ENCODE peak calls at places on chromosome 18, in seven cellular contexts. G, A, T, I, W, P and C are unnamed samples. For H3K9me3, the result is how much of the 10 kb centered on the place peaks cover.

GRCh38 chr18:61322265-61322873 is 10.9 kb upstream of the CDH20 start:
- DNase-seq in G (no peak), A (peak), T (peak), I (peak), W (peak), P (no peak), C (peak)

GRCh38 chr18:45464619-45465018 is 150.7 kb upstream of the SLC14A2 start:
- DNase-seq in G (no peak), A (no peak), T (no peak), I (no peak), W (no peak), P (no peak), C (peak)

GRCh38 chr18:824179-824578 is 12.1 kb upstream of the YES1 start:
- DNase-seq in G (no peak), A (no peak), T (no peak), I (no peak), W (no peak), P (no peak), C (no peak)

GRCh38 chr18:77478619-77479018 is 229.0 kb downstream of the GALR1 start:
- DNase-seq in G (no peak), A (no peak), T (no peak), I (no peak), W (no peak), P (peak), C (peak)

GRCh38 chr18:48405108-48405507 is 4.1 kb downstream of the ZBTB7C start:
- DNase-seq in G (no peak), A (no peak), T (no peak), I (no peak), W (no peak), P (no peak), C (no peak)

GRCh38 chr18:46868171-46868921 is 49.0 kb downstream of the PIAS2 start:
- DNase-seq in G (no peak), A (no peak), T (no peak), I (peak), W (peak), P (no peak), C (no peak)

GRCh38 chr18:26813043-26813442 is 52.5 kb downstream of the AQP4 start:
- DNase-seq in G (peak), A (peak), T (peak), I (peak), W (peak), P (peak), C (no peak)

GRCh38 chr18:77063256-77063655 is 69.3 kb downstream of the MBP start:
- DNase-seq in G (no peak), A (no peak), T (no peak), I (no peak), W (no peak), P (peak), C (no peak)

GRCh38 chr18:47545613-47546012 is 294.2 kb upstream of the SKOR2 start:
- DNase-seq in G (no peak), A (no peak), T (no peak), I (peak), W (peak), P (no peak), C (no peak)

GRCh38 chr18:65221736-65222135 is 529.1 kb upstream of the CDH7 start:
- DNase-seq in G (no peak), A (no peak), T (no peak), I (no peak), W (no peak), P (no peak), C (no peak)

GRCh38 chr18:13909541-13909940 is 5.8 kb downstream of the MC2R start:
- DNase-seq in G (no peak), A (no peak), T (no peak), I (no peak), W (no peak), P (no peak), C (no peak)

GRCh38 chr18:28063181-28063790 is 113.6 kb downstream of the CDH2 start:
- DNase-seq in G (no peak), A (no peak), T (no peak), I (no peak), W (no peak), P (no peak), C (no peak)

DNA sequence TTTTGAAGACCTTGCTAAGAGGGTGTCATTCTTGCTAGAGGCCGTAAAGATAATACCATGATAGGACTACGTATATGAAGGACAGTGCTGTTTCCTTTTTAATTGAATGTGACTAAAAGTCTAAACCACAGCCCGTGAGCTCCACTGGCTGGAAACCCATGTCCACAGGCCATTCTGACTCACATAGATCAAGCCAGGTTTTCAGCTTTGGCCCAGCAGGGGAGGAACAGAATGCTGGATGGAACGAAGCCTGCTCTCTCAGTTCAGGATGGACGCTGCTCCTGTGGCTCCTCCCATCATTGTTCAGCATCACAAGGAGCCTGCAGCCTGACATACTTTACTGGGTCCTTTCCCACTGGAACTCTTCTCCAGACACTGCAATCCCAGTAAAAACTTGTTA is 47.6 kb downstream of the ALPK2 start:
- DNase-seq in G (no peak), A (peak), T (peak), I (peak), W (peak), P (no peak), C (no peak)
- TF ChIP-seq CTCF in G (no peak), A (peak), T (no peak), I (no peak), W (no peak), P (no peak), C (no peak)

GRCh38 chr18:78769502-78770113 is 210.0 kb upstream of the SALL3 start:
- DNase-seq in G (no peak), A (no peak), T (no peak), I (no peak), W (no peak), P (no peak), C (no peak)

GRCh38 chr18:78772369-78773302 is 207.0 kb upstream of the SALL3 start:
- DNase-seq in G (no peak), A (no peak), T (no peak), I (no peak), W (no peak), P (no peak), C (no peak)

GRCh38 chr18:78768655-78769501 is 210.7 kb upstream of the SALL3 start:
- DNase-seq in G (no peak), A (no peak), T (no peak), I (no peak), W (no peak), P (no peak), C (no peak)

GRCh38 chr18:78771496-78772368 is 207.9 kb upstream of the SALL3 start:
- DNase-seq in G (no peak), A (no peak), T (no peak), I (no peak), W (no peak), P (no peak), C (no peak)

DNA sequence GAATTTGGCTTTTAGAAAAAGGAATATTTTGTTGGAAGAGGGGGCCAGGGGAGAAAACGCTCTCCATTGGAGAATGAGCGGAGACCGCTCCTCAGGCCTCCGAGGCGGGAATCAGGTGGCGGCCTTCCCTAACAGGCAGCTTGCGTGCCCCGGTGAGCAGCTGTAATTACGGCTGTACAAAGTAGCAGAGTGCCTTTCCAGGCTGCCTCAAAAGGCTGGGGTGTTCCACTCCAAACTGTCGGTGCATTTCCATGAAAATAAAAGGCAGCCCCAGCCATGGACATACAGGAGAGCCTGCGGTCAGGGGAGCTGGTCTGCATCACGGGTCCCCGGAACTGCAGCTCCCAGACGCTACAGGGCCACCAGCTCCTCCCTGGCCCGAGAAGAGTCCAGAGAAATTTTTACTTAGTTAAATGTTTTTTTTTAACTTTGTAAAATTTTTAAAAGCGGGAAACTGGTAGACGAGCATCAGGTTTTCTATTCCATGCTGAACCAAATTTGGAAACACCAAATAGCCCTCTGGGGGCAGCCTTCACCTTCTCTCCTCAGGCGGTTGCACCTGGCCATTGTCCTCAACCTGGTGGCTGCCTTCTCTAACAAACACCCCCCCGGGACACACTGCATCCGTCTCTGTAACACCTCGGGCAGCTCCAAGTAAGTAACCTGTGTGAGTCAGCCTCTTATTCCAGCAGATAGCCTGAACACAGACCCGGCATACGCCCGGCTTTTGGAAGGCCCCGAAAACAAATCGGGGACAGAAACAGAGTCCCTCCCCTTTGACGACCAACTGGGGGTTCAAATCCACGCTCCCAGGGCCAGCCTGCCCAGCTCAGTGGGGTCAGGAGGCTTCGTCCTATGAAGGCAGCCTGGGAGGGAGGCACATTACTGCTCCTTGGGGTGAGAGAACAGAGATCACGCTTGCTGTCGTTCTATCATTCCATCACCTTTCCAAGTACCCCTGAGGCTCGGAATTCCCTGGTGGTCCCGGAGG is 209.2 kb upstream of the SALL3 start:
- DNase-seq in G (no peak), A (no peak), T (no peak), I (peak), W (peak), P (no peak), C (no peak)
- H3K9me3 ChIP-seq in G (under half), A (under half), T (under half), I (under half), W (under half), P (under half), C (under half)

GRCh38 chr18:55322176-55322735 is 265.7 kb downstream of the TCF4 start:
- DNase-seq in G (peak), A (peak), T (no peak), I (peak), W (peak), P (peak), C (peak)
- TF ChIP-seq CTCF in G (no peak), A (peak), T (no peak), I (peak), W (no peak), P (no peak), C (peak)

DNA sequence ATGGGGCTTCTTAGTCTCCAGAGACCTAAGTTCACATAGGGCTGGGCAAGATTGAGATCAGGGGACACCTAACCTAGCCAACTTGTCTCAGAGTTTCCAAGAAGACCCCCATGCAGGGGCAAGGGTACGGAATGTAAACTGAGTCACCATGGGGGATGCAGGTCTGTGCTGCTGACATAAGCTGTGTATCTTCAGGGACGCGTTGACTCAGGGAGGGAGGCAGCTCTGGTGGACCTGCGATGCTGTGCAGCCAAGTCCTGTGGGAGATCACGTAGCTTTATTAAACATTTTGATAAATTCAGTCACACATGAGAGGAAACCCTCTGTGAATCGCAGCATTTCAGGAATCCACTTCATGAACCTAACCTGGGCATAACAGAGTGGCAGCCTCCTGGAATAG is 216.0 kb downstream of the ANKRD30B start:
- DNase-seq in G (no peak), A (no peak), T (no peak), I (no peak), W (no peak), P (no peak), C (no peak)
- H3K9me3 ChIP-seq in G (under half), A (under half), T (under half), I (half or more), W (half or more), P (under half), C (under half)

GRCh38 chr18:62802523-62802922 is 87.2 kb downstream of the PHLPP1 start:
- DNase-seq in G (no peak), A (no peak), T (no peak), I (no peak), W (no peak), P (no peak), C (no peak)
- TF ChIP-seq CTCF in G (no peak), A (peak), T (peak), I (peak), W (peak), P (no peak), C (peak)

GRCh38 chr18:71966791-71967190 is 577.4 kb downstream of the CBLN2 start:
- DNase-seq in G (no peak), A (no peak), T (no peak), I (no peak), W (no peak), P (no peak), C (no peak)
- H3K9me3 ChIP-seq in G (under half), A (under half), T (under half), I (half or more), W (under half), P (under half), C (half or more)

DNA sequence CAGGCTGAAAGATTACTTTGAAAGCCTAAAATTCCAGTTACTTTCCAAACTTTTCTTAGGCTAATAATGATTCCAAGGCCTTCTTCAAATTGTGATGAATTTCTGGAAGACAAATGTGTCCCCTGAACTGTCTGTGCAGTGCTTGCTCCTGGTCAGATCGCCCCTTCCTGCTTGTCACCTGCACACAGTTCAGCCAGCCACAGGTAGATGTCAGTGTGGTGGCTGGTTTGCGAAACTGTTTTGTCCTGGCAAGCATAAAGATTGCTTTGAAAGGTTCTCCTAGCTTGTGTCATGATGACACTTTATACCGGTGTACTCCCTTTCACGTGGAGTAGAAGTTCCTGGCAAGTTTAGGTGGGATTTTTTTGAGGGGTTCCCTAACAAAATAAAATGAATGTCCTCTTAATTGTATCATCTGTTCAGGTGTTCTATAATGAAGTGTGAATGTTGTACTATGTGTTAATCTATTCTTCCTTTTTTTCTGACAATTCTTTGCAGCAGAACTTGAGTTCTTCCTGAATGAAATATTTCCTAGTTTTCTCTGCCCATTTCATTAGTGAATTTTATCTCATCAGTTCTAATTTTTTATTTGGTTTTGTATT is 298.8 kb downstream of the ZNF407 start:
- DNase-seq in G (no peak), A (peak), T (peak), I (peak), W (peak), P (peak), C (no peak)
- TF ChIP-seq CTCF in G (no peak), A (no peak), T (peak), I (peak), W (peak), P (peak), C (peak)

GRCh38 chr18:35588122-35588521 is 6.6 kb downstream of the GALNT1 start:
- DNase-seq in G (no peak), A (no peak), T (no peak), I (no peak), W (no peak), P (no peak), C (no peak)
- H3K9me3 ChIP-seq in G (under half), A (under half), T (under half), I (half or more), W (under half), P (under half), C (under half)

GRCh38 chr18:49648811-49649210 is 87.0 kb downstream of the LIPG start:
- DNase-seq in G (no peak), A (no peak), T (peak), I (peak), W (no peak), P (no peak), C (no peak)
- TF ChIP-seq CTCF in G (no peak), A (no peak), T (peak), I (peak), W (peak), P (no peak), C (peak)